ENCODE peak calls at places on chromosomes 13 and 19, in ten cellular contexts. O is AML-193, T is psoas muscle, E is B cell, N is NCI-H146, Y is COLO829, C is kidney glomerular epithelial cell, M is tibial artery, G is GM12878, X is T-cell. Z is an unnamed sample.

GRCh38 chr13:33057019-33057785 is 41.0 kb downstream of the KL start:
- DNase-seq in O (no peak), T (no peak), E (no peak), N (no peak), Y (no peak), C (no peak), M (peak; percentile 26), G (no peak), X (no peak), Z (peak; percentile 29)

GRCh38 chr13:79935121-79935520 is 405.8 kb downstream of the SPRY2 start:
- DNase-seq in O (no peak), T (no peak), E (no peak), N (no peak), Y (peak; percentile 74), C (no peak), M (no peak), G (no peak), X (no peak), Z (no peak)

GRCh38 chr13:43484432-43485225 is 302.1 kb downstream of the ENOX1 start:
- DNase-seq in O (no peak), T (no peak), E (no peak), N (no peak), Y (peak; percentile 58), C (no peak), M (peak; percentile 40), G (no peak), X (no peak), Z (no peak)

GRCh38 chr13:99871249-99871898 is 100.2 kb downstream of the ZIC5 start:
- DNase-seq in O (no peak), T (no peak), E (no peak), N (peak; percentile 85), Y (no peak), C (no peak), M (no peak), G (no peak), X (no peak), Z (no peak)

GRCh38 chr13:110354715-110355473 is 47.8 kb downstream of the COL4A2 start:
- DNase-seq in O (no peak), T (no peak), E (no peak), N (no peak), Y (no peak), C (no peak), M (no peak), G (no peak), X (no peak), Z (no peak)

GRCh38 chr13:49446473-49446872 is 2.4 kb downstream of the SETDB2 start:
- DNase-seq in O (no peak), T (no peak), E (no peak), N (no peak), Y (no peak), C (no peak), M (no peak), G (no peak), X (no peak), Z (no peak)

GRCh38 chr13:41137951-41138350 is 5.3 kb upstream of the KBTBD6 start:
- DNase-seq in O (no peak), T (no peak), E (no peak), N (no peak), Y (no peak), C (peak; percentile 71), M (no peak), G (no peak), X (no peak), Z (peak; percentile 53)

GRCh38 chr19:19410553-19411550 is 5.4 kb downstream of the GATAD2A start:
- DNase-seq in O (no peak), T (no peak), E (no peak), N (no peak), Y (no peak), C (no peak), M (no peak), G (no peak), X (no peak), Z (no peak)

GRCh38 chr13:95660981-95661581 is 15.9 kb upstream of the DNAJC3 start:
- DNase-seq in O (peak; percentile 68), T (no peak), E (no peak), N (peak; percentile 73), Y (peak; percentile 56), C (peak; percentile 25), M (no peak), G (no peak), X (no peak), Z (peak; percentile 39)

GRCh38 chr19:13103961-13104847 is 1.5 kb upstream of the LYL1 start:
- DNase-seq in O (peak; percentile 80), T (peak; percentile 86), E (peak; percentile 98), N (no peak), Y (no peak), C (no peak), M (peak; percentile 64), G (no peak), X (peak; percentile 68), Z (no peak)

GRCh38 chr19:1255186-1256161 is 7.1 kb downstream of the MIDN start:
- DNase-seq in O (no peak), T (peak; percentile 62), E (no peak), N (no peak), Y (no peak), C (no peak), M (no peak), G (no peak), X (no peak), Z (no peak)

GRCh38 chr13:28059214-28059613 is 41.2 kb downstream of the FLT3 start:
- DNase-seq in O (peak; percentile 84), T (no peak), E (peak; percentile 45), N (peak; percentile 10), Y (peak; percentile 37), C (no peak), M (no peak), G (no peak), X (peak; percentile 43), Z (peak; percentile 16)

GRCh38 chr13:30818323-30818960 is 83.1 kb downstream of the ALOX5AP start:
- DNase-seq in O (no peak), T (no peak), E (no peak), N (no peak), Y (no peak), C (peak; percentile 83), M (peak; percentile 79), G (no peak), X (no peak), Z (peak; percentile 57)

GRCh38 chr19:49560358-49560900 is 19.9 kb downstream of the NOSIP start:
- DNase-seq in O (no peak), T (peak; percentile 78), E (no peak), N (no peak), Y (no peak), C (no peak), M (peak; percentile 46), G (no peak), X (no peak), Z (no peak)

GRCh38 chr19:19059837-19060611 is 3.8 kb upstream of the SLC25A42 start:
- DNase-seq in O (no peak), T (no peak), E (no peak), N (no peak), Y (no peak), C (no peak), M (no peak), G (no peak), X (no peak), Z (no peak)

GRCh38 chr13:105153626-105154025 is 1381.8 kb downstream of the EFNB2 start:
- DNase-seq in O (no peak), T (no peak), E (no peak), N (no peak), Y (no peak), C (no peak), M (no peak), G (no peak), X (no peak), Z (no peak)

GRCh38 chr19:18170714-18171255 is 2.8 kb upstream of the IFI30 start:
- DNase-seq in O (no peak), T (no peak), E (peak; percentile 84), N (no peak), Y (no peak), C (no peak), M (peak; percentile 64), G (peak; percentile 90), X (no peak), Z (no peak)

GRCh38 chr19:2484178-2484937 is 8.4 kb downstream of the GADD45B start:
- DNase-seq in O (no peak), T (no peak), E (no peak), N (no peak), Y (no peak), C (no peak), M (no peak), G (no peak), X (no peak), Z (no peak)

GRCh38 chr13:62678039-62678438 is 1262.4 kb upstream of the PCDH20 start:
- DNase-seq in O (no peak), T (no peak), E (no peak), N (no peak), Y (no peak), C (no peak), M (no peak), G (no peak), X (no peak), Z (no peak)

GRCh38 chr19:6536138-6536671 is 5.4 kb downstream of the TNFSF9 start:
- DNase-seq in O (peak; percentile 80), T (peak; percentile 78), E (peak; percentile 95), N (peak; percentile 29), Y (peak; percentile 42), C (no peak), M (no peak), G (peak; percentile 99), X (peak; percentile 74), Z (no peak)

GRCh38 chr19:17294051-17294891 is 9.0 kb downstream of the ABHD8 start:
- DNase-seq in O (no peak), T (peak; percentile 69), E (no peak), N (peak; percentile 14), Y (peak; percentile 84), C (no peak), M (no peak), G (no peak), X (peak; percentile 43), Z (no peak)

GRCh38 chr13:20191311-20191901 is 1.3 kb downstream of the GJB2 start:
- DNase-seq in O (no peak), T (no peak), E (no peak), N (no peak), Y (no peak), C (no peak), M (no peak), G (no peak), X (no peak), Z (no peak)

GRCh38 chr19:53898680-53899341 is 10.3 kb upstream of the CACNG7 start:
- DNase-seq in O (no peak), T (peak; percentile 43), E (no peak), N (peak; percentile 10), Y (no peak), C (no peak), M (no peak), G (no peak), X (no peak), Z (no peak)

GRCh38 chr19:2477141-2477710 is 1.3 kb downstream of the GADD45B start:
- DNase-seq in O (no peak), T (peak; percentile 66), E (peak; percentile 55), N (no peak), Y (no peak), C (peak; percentile 5), M (no peak), G (no peak), X (no peak), Z (peak; percentile 38)

GRCh38 chr13:72839831-72840426 is 58.0 kb downstream of the PIBF1 start:
- DNase-seq in O (peak; percentile 41), T (peak; percentile 47), E (no peak), N (peak; percentile 53), Y (peak; percentile 60), C (no peak), M (no peak), G (peak; percentile 3), X (peak; percentile 12), Z (peak; percentile 42)

GRCh38 chr19:2167896-2168618 is 4.3 kb downstream of the DOT1L start:
- DNase-seq in O (peak; percentile 92), T (peak; percentile 83), E (peak; percentile 88), N (no peak), Y (no peak), C (no peak), M (peak; percentile 83), G (peak; percentile 87), X (no peak), Z (peak; percentile 60)

GRCh38 chr13:99873832-99874430 is 97.6 kb downstream of the ZIC5 start:
- DNase-seq in O (no peak), T (no peak), E (no peak), N (no peak), Y (no peak), C (no peak), M (no peak), G (no peak), X (no peak), Z (no peak)

GRCh38 chr19:19192910-19193423 is 909 bp downstream of the RFXANK start:
- DNase-seq in O (no peak), T (no peak), E (peak; percentile 47), N (no peak), Y (no peak), C (no peak), M (no peak), G (no peak), X (no peak), Z (no peak)

Z was measured in HCEC 1CT.